ENCODE peak calls at places on chromosomes 4 and X, in nine cellular contexts. E is GM23338; M is colonic mucosa; K is breast epithelium; J is fibroblast of pulmonary artery; I is NT2/D1; X is GM23248; W is A673; N is effector memory CD4-positive, alpha-beta T cell. P is an unnamed sample.
A peak's percentile ranks its signal among the peaks of the same experiment; 100 is the strongest.

GRCh38 chrX:56995271-56995994 is at the start of gene SPIN3:
- DNase-seq in E (peak; percentile 86), M (peak; percentile 90), K (peak; percentile 61), J (peak; percentile 67), I (peak; percentile 87), X (peak; percentile 69), W (peak; percentile 59), N (peak; percentile 1), P (no peak)

GRCh38 chrX:5051831-5052491 is 1176.7 kb downstream of the NLGN4X start:
- DNase-seq in E (no peak), M (peak; percentile 34), K (peak; percentile 32), J (peak; percentile 61), I (no peak), X (no peak), W (peak; percentile 59), N (no peak), P (peak; percentile 65)

GRCh38 chr4:62126064-62126732 is 926.1 kb downstream of the ADGRL3 start:
- DNase-seq in E (no peak), M (no peak), K (no peak), J (no peak), I (no peak), X (no peak), W (no peak), N (no peak), P (no peak)

GRCh38 chr4:154491341-154491679 is 289 bp downstream of the DCHS2 start:
- DNase-seq in E (peak; percentile 67), M (no peak), K (no peak), J (peak; percentile 9), I (peak; percentile 33), X (peak; percentile 35), W (peak; percentile 31), N (no peak), P (no peak)

GRCh38 chr4:7771541-7772507 is 167.8 kb downstream of the AFAP1 start:
- DNase-seq in E (no peak), M (peak; percentile 66), K (no peak), J (no peak), I (no peak), X (no peak), W (no peak), N (no peak), P (no peak)

GRCh38 chrX:73855546-73855945 is 292.5 kb downstream of the CHIC1 start:
- DNase-seq in E (peak; percentile 67), M (peak; percentile 78), K (peak; percentile 69), J (peak; percentile 72), I (peak; percentile 64), X (peak; percentile 75), W (peak; percentile 81), N (peak; percentile 10), P (peak; percentile 7)

GRCh38 chrX:46216406-46216805 is 328.8 kb downstream of the ZNF674 start:
- DNase-seq in E (no peak), M (no peak), K (no peak), J (no peak), I (no peak), X (no peak), W (no peak), N (no peak), P (no peak)

GRCh38 chrX:65667157-65667502 is 324 bp upstream of the MSN start:
- DNase-seq in E (no peak), M (no peak), K (no peak), J (no peak), I (no peak), X (no peak), W (no peak), N (no peak), P (no peak)

GRCh38 chrX:74246524-74246923 is 57.5 kb upstream of the ZCCHC13 start:
- DNase-seq in E (no peak), M (no peak), K (no peak), J (peak; percentile 27), I (no peak), X (peak; percentile 62), W (no peak), N (no peak), P (no peak)

GRCh38 chr4:139416073-139416673 is 37.7 kb upstream of the RAB33B start:
- DNase-seq in E (peak; percentile 66), M (no peak), K (no peak), J (peak; percentile 84), I (peak; percentile 36), X (peak; percentile 59), W (peak; percentile 60), N (no peak), P (peak; percentile 3)

GRCh38 chrX:40933132-40934078 is 151.8 kb upstream of the USP9X start:
- DNase-seq in E (no peak), M (no peak), K (no peak), J (peak; percentile 61), I (no peak), X (peak; percentile 61), W (peak; percentile 87), N (no peak), P (peak; percentile 72)

GRCh38 chr4:87188063-87188462 is 32.4 kb downstream of the KLHL8 start:
- DNase-seq in E (no peak), M (no peak), K (no peak), J (peak; percentile 13), I (no peak), X (no peak), W (peak; percentile 59), N (no peak), P (peak; percentile 13)

GRCh38 chr4:80112236-80112635 is 39.2 kb upstream of the ANTXR2 start:
- DNase-seq in E (no peak), M (no peak), K (no peak), J (peak; percentile 50), I (no peak), X (peak; percentile 76), W (no peak), N (no peak), P (no peak)

GRCh38 chrX:135086197-135086854 is 34.0 kb downstream of the ETDB start:
- DNase-seq in E (peak; percentile 82), M (peak; percentile 37), K (no peak), J (peak; percentile 68), I (peak; percentile 48), X (peak; percentile 78), W (peak; percentile 61), N (no peak), P (no peak)

GRCh38 chr4:4689694-4690440 is 148.0 kb upstream of the STX18 start:
- DNase-seq in E (no peak), M (no peak), K (no peak), J (no peak), I (no peak), X (no peak), W (no peak), N (no peak), P (no peak)

GRCh38 chr4:37475087-37475486 is 211.1 kb downstream of the RELL1 start:
- DNase-seq in E (no peak), M (no peak), K (no peak), J (no peak), I (no peak), X (no peak), W (no peak), N (no peak), P (no peak)

DNA sequence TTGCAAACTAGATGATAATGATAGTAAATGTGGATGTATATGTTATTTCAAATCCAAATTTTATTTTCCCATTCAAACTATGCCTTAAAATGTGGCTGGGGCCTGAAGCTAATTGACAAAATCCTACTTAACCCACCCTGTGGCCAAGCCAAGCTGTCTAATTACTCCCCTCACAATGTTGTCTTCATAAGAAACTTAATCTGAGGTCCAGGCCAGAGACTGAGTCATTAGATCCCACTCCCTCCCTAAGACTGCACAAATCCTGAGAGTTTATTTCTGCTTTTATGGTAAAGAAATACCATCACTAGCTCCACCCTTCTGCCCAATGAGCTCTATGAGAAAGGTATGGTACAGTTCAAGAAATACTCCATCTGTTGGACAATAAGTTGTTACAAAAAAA is 16.5 kb downstream of the SMPX start:
- DNase-seq in E (no peak), M (no peak), K (no peak), J (no peak), I (no peak), X (no peak), W (no peak), N (no peak), P (no peak)
- H3K4me3 ChIP-seq in E (no peak overlapping the region), M (no peak overlapping the region), K (no peak overlapping the region), J (no peak overlapping the region), I (no peak overlapping the region), X (no peak overlapping the region), W (no peak overlapping the region), N (no peak overlapping the region), P (no peak overlapping the region)

DNA sequence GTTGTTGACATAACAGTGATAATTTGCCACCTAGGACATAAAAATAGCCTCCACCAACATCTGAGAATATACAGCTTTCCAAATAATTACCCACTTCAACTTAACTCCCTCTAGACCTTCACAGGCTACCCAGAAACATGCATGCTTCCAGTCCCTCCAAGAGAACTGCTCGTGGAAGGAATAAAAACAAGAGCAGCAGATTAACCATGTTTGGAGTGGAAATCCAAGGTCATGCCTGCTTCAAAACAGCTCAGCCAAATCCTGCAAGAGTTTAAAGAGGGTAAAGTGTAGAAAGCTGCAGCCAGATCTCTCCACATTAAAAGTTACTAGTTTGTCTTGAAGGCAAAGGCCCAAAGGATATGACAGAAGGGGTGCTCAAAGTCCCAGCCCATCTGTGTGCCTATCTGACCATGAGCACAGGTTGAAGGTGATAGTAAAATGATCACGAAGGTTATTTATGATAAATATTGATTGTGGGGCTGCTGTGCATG is 139.3 kb downstream of the RNF150 start:
- DNase-seq in E (no peak), M (no peak), K (no peak), J (no peak), I (no peak), X (no peak), W (no peak), N (no peak), P (no peak)
- H3K4me3 ChIP-seq in E (no peak overlapping the region), M (no peak overlapping the region), K (no peak overlapping the region), J (no peak overlapping the region), I (no peak overlapping the region), X (no peak overlapping the region), W (no peak overlapping the region), N (no peak overlapping the region), P (no peak overlapping the region)

GRCh38 chr4:792729-793108 is 33.2 kb downstream of the CPLX1 start:
- DNase-seq in E (no peak), M (no peak), K (no peak), J (no peak), I (no peak), X (no peak), W (no peak), N (no peak), P (no peak)
- H3K4me3 ChIP-seq in E (no peak overlapping the region), M (no peak overlapping the region), K (peak overlapping the region; percentile 58), J (no peak overlapping the region), I (no peak overlapping the region), X (no peak overlapping the region), W (peak overlapping the region; percentile 36), N (peak overlapping the region; percentile 54), P (no peak overlapping the region)

DNA sequence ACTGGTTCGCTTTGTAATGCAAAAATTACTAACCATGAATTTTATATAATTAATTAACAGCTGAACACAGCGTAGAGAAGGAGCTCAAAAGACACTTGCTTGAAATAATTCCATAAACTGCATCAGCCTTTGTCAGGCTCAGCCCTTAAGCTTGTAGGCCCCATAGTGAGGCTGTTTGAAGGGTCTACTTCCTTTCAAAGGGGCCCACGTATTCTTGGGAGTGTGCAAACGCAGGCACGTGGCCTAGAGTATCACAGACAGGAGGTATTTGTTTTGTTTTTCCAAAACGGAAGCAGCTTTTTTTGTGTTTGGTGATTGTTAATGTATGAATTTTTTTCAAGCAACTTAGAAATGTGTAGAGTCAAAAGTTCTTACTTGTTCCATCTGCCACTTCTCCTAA is 25.6 kb upstream of the EGF start:
- DNase-seq in E (no peak), M (no peak), K (no peak), J (no peak), I (no peak), X (no peak), W (peak; percentile 61), N (no peak), P (no peak)
- H3K4me3 ChIP-seq in E (no peak overlapping the region), M (no peak overlapping the region), K (no peak overlapping the region), J (no peak overlapping the region), I (no peak overlapping the region), X (no peak overlapping the region), W (no peak overlapping the region), N (no peak overlapping the region), P (no peak overlapping the region)

GRCh38 chr4:61004651-61005170 is 195.4 kb upstream of the ADGRL3 start:
- DNase-seq in E (no peak), M (no peak), K (no peak), J (no peak), I (no peak), X (no peak), W (no peak), N (no peak), P (no peak)
- H3K4me3 ChIP-seq in E (no peak overlapping the region), M (no peak overlapping the region), K (no peak overlapping the region), J (no peak overlapping the region), I (no peak overlapping the region), X (no peak overlapping the region), W (no peak overlapping the region), N (no peak overlapping the region), P (no peak overlapping the region)

P was measured in skeletal muscle cell.